ENCODE peak calls at places on chromosomes 12 and 14, in eight cellular contexts. Z is heart left ventricle; T is stimulated activated CD8-positive, alpha-beta memory T cell treated with anti-CD3 and anti-CD28 coated beads, Interleukin-4, amount 100 ng/mL, for 4 hours; M is glutamatergic neuron; L is NCI-H1417; C is amniotic stem cell; X is adipocyte; R is neuronal stem cell. O is an unnamed sample.

GRCh38 chr14:41785696-41786095 is 179.0 kb downstream of the LRFN5 start:
- DNase-seq in Z (no peak), T (no peak), M (no peak), L (peak; percentile 64), C (no peak), X (no peak), R (peak; percentile 8), O (no peak)

GRCh38 chr12:28026701-28027100 is 54.2 kb upstream of the PTHLH start:
- DNase-seq in Z (no peak), T (no peak), M (no peak), L (no peak), C (no peak), X (no peak), R (no peak), O (no peak)

GRCh38 chr14:50766338-50766886 is 64.5 kb downstream of the NIN start:
- DNase-seq in Z (no peak), T (no peak), M (no peak), L (no peak), C (no peak), X (no peak), R (no peak), O (no peak)

GRCh38 chr12:93778306-93778705 is 101.1 kb downstream of the CRADD start:
- DNase-seq in Z (peak; percentile 80), T (no peak), M (no peak), L (no peak), C (peak; percentile 85), X (peak; percentile 96), R (no peak), O (no peak)

GRCh38 chr12:89216141-89216952 is 136.0 kb downstream of the DUSP6 start:
- DNase-seq in Z (no peak), T (no peak), M (no peak), L (no peak), C (no peak), X (no peak), R (no peak), O (no peak)

GRCh38 chr14:65346895-65347294 is 65.6 kb upstream of the FUT8 start:
- DNase-seq in Z (peak; percentile 14), T (no peak), M (no peak), L (no peak), C (no peak), X (no peak), R (no peak), O (peak; percentile 15)

GRCh38 chr12:124385219-124385969 is 90.5 kb downstream of the RFLNA start:
- DNase-seq in Z (no peak), T (no peak), M (no peak), L (no peak), C (peak; percentile 40), X (peak; percentile 86), R (no peak), O (no peak)

GRCh38 chr14:86481105-86481504 is 951.2 kb downstream of the FLRT2 start:
- DNase-seq in Z (no peak), T (no peak), M (no peak), L (no peak), C (no peak), X (peak; percentile 34), R (no peak), O (no peak)

GRCh38 chr14:85247071-85247470 is 282.9 kb upstream of the FLRT2 start:
- DNase-seq in Z (no peak), T (no peak), M (peak; percentile 42), L (peak; percentile 8), C (no peak), X (no peak), R (no peak), O (no peak)

GRCh38 chr12:46959484-46959883 is 119.9 kb upstream of the PCED1B start:
- DNase-seq in Z (no peak), T (no peak), M (no peak), L (no peak), C (no peak), X (peak; percentile 73), R (no peak), O (no peak)

GRCh38 chr12:57832966-57833365 is 13.6 kb downstream of the CTDSP2 start:
- DNase-seq in Z (no peak), T (no peak), M (no peak), L (no peak), C (no peak), X (peak; percentile 29), R (no peak), O (no peak)